ENCODE peak calls at places on chromosomes 12 and 14, in four cellular contexts. O, C, E and A are unnamed samples.

GRCh38 chr14:99672506-99673327 is 11.4 kb upstream of the CYP46A1 start:
- DNase-seq in O (no peak), E (no peak), C (no peak), A (no peak)

GRCh38 chr14:106790189-106791036 is 1264.0 kb downstream of the TMEM121 start:
- DNase-seq in E (peak), C (peak), O (no peak), A (no peak)

GRCh38 chr14:100820945-100821344 is 5.0 kb upstream of the MEG3 start:
- DNase-seq in C (no peak), E (no peak), O (no peak), A (no peak)

GRCh38 chr12:1579626-1580025 is 14.8 kb downstream of the FBXL14 start:
- DNase-seq in E (no peak), C (no peak), O (no peak), A (no peak)

GRCh38 chr12:115872919-115873357 is 404.6 kb downstream of the MED13L start:
- DNase-seq in C (no peak), E (no peak), O (no peak), A (no peak)

GRCh38 chr14:99603471-99603933 is 505 bp downstream of the CCDC85C start:
- DNase-seq in E (no peak), C (no peak), O (no peak), A (no peak)

GRCh38 chr14:31172084-31172483 is 35.5 kb downstream of the HECTD1 start:
- DNase-seq in O (no peak), C (no peak), E (no peak), A (no peak)

GRCh38 chr14:77498984-77499527 is 440 bp upstream of the ISM2 start:
- DNase-seq in O (no peak), C (no peak), E (no peak), A (no peak)

GRCh38 chr14:86852530-86852929 is 1140.5 kb downstream of the GALC start:
- DNase-seq in C (no peak), O (no peak), E (no peak), A (no peak)

GRCh38 chr12:53399896-53400295 is 19.9 kb downstream of the SP1 start:
- DNase-seq in O (no peak), E (no peak), C (no peak), A (no peak)

GRCh38 chr12:64609543-64610091 is 678 bp upstream of the RASSF3 start:
- DNase-seq in C (no peak), E (no peak), O (peak), A (no peak)

GRCh38 chr12:77122236-77122635 is 56.9 kb upstream of the E2F7 start:
- DNase-seq in C (no peak), O (peak), E (no peak), A (no peak)

DNA sequence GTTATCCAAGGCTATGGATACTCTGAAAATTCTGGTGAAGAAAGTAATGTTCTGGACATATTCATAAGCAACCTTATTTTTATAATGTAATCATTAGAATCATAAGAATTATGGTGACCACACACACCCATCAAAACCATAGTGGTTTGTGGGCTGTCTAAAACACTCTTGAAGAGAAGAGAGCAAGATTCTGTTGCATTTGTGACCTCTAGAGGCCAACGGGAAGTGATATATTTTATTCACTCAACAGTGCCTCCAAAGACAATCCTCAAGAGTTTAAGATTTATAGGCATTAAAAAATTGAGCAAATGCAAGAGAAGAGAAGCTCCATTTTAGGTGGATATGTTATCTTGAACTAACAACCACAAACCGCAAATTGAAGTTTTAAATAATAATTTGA is 68.5 kb upstream of the LGR5 start:
- DNase-seq in C (no peak), O (no peak), E (no peak), A (no peak)
- TF ChIP-seq CTCF in C (peak), O (peak), E (peak), A (peak)

GRCh38 chr14:23380197-23381016 is 3.6 kb downstream of the CMTM5 start:
- DNase-seq in C (no peak), E (no peak), O (no peak), A (no peak)
- TF ChIP-seq CTCF in C (no peak), E (no peak), O (no peak), A (no peak)

DNA sequence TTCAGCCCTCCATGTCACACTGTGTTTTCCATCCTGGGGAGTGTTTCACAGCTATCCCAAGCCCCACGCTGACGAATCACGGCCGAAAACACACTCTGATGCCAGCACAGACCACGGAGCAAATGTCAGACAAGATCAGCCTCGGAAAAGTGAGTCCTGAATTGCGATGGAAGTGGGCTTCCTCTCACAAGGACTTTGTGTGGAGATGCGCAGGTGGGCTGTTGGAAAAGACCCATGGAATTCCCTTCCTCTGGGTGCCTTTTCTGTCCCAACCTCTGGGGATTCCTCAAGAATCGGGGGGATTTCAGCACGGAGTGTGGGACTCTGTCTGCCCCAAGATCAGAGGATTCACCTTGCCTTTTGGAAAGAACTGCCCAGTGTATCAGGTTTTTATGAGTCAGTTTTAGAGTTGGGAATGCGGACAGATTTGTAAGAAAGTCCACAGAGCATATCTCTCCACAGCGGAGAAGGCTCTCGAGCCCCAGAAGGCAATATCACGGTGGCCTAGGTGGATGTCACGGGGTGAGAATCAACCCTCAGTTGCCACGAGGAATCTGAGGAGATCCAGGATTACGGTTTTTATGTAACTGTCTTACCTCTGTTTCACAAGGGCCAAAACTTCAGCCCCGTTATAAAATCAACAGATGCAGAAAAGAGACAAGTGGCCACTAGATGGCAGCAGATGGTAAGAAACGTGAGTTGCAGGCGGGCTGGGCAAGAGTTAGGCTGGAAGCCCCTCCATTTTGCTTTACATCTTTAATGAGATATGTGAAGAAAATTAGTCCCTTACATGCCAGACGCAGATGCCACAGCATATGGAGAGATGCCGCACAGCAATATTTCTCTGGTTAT is 201.9 kb downstream of the DAD1 start:
- DNase-seq in E (peak), O (peak), C (peak), A (peak)
- TF ChIP-seq CTCF in E (peak), O (peak), C (peak), A (peak)

DNA sequence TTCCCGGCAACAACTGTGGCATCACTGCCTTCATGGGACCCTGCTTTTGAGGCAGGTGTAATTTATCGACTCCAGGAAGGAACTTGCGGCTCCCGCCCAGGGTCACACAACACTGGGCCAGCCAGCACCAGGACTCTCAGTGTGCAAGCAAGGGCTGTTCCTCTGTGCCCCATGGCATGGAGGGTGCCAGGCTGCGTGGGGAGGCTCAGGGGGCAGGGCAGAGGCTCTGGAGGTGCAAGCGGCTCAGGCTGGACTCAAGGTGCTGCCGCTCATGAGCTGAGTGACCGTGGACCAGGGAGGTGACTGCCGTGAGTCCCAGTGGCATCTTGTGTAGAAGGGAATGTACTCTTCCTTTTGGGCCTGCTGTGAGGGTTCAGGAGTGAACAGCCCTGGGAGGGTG is 57.6 kb downstream of the SLC24A4 start:
- DNase-seq in E (no peak), O (no peak), C (no peak), A (no peak)
- TF ChIP-seq CTCF in E (no peak), O (no peak), C (no peak), A (no peak)

DNA sequence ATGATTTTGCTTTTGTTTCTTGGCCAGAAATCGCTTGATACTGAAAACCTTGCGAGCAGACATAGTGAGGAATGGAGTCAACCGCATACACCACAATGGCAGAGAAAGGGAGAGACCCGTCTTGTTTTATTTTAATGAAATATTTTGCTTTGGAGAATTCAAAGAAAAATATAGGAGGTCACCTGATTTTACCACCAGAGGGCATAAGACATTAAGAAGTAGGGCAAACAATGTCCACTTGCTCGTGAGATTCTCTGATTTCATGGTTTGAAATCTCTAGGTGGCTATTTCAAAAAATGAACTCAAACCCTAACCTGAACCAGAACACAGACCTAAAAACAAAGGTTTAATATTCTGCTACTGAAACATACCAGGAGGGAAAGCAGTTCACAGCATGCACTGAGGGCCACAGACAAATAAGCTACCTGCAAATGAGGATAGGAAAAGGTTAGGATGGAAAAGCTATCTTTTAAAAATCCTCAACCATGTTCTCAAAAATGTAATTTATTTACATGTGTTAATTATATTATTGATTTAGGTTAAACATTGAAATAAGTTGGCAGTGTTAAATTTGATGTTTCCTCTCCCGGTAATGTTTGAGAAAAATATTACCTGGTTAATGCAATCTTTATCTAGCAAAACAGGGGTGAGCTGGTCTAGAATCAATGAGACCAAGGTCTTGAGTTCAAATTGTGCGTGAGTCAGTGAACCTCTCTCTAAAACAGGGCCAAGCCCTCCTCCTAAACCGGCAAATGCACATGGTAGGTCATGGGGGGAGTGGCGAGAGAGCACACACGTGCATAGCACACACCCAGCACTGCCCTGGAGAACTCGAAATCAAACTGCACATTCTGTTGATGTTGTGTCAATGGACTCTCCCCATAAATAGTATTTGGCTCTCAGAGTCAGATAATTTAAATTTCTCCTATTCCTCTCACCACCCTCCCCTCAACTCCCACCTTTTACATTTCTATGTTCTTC is 12.5 kb downstream of the IFNG-AS1 start:
- DNase-seq in E (no peak), C (no peak), O (no peak), A (no peak)
- TF ChIP-seq CTCF in E (no peak), C (peak), O (peak), A (peak)

GRCh38 chr14:66315548-66315947 is 170.6 kb upstream of the CCDC196 start:
- DNase-seq in O (no peak), C (no peak), E (no peak), A (no peak)
- TF ChIP-seq CTCF in O (no peak), C (no peak), E (no peak), A (no peak)

GRCh38 chr12:5388581-5389535 is 43.0 kb upstream of the NTF3 start:
- DNase-seq in E (no peak), O (no peak), C (no peak), A (no peak)
- TF ChIP-seq CTCF in E (no peak), O (no peak), C (no peak), A (no peak)

DNA sequence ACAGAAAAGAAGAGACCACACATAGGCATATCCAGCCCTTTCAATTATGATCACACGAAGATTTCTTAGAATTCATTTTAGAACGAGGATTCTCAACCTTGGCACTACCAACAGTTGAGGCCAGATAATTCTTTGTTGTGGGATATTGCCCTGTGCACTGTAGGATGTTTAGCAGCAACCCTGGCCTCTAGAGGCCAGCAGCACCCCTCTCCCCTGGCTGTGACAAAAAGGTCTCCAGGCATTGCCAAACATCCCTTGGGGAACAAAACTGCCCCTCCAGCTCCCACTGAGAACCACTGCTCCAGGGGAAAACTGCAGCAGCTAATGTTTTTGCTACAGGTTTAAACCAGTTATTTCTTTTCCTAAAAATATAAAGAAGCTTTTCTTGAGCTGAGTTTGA is 7.1 kb downstream of the NT5DC3 start:
- DNase-seq in O (no peak), E (no peak), C (no peak), A (no peak)
- TF ChIP-seq CTCF in O (peak), E (no peak), C (no peak), A (no peak)

GRCh38 chr12:5251786-5252185 is 180.1 kb upstream of the NTF3 start:
- DNase-seq in O (no peak), E (no peak), C (no peak), A (no peak)
- TF ChIP-seq CTCF in O (no peak), E (no peak), C (no peak), A (no peak)

GRCh38 chr12:62468394-62468793 is 1.8 kb downstream of the MON2 start:
- DNase-seq in O (no peak), E (no peak), C (no peak), A (no peak)

GRCh38 chr12:62469704-62470103 is 3.1 kb downstream of the MON2 start:
- DNase-seq in O (no peak), E (no peak), C (no peak), A (no peak)

GRCh38 chr12:62466018-62466595 is 519 bp upstream of the MON2 start:
- DNase-seq in E (peak), O (peak), C (no peak), A (no peak)

GRCh38 chr12:62468935-62469334 is 2.3 kb downstream of the MON2 start:
- DNase-seq in C (no peak), E (no peak), O (no peak), A (no peak)

GRCh38 chr12:62466596-62467411 is at the start of gene MON2:
- DNase-seq in E (peak), O (peak), C (peak), A (peak)
- TF ChIP-seq CTCF in E (no peak), O (no peak), C (no peak), A (no peak)